ENCODE peak calls at places on chromosomes 16 and 17, in six cellular contexts. X is H1, C is GM12878, K is A549, U is SK-N-SH, A is HCT116. V is an unnamed sample.

GRCh38 chr17:41718287-41718645 is 6.1 kb downstream of the GAST start:
- DNase-seq in X (no peak), C (no peak), K (no peak), U (no peak), A (no peak), V (no peak)

GRCh38 chr16:30724641-30725464 is 23.4 kb upstream of the PHKG2 start:
- DNase-seq in X (no peak), C (no peak), K (no peak), U (no peak), A (no peak), V (no peak)

GRCh38 chr17:8997994-8998628 is 23.2 kb upstream of the NTN1 start:
- DNase-seq in X (peak), C (peak), K (peak), U (peak), A (peak), V (peak)

GRCh38 chr16:77898671-77899211 is 110.4 kb downstream of the VAT1L start:
- DNase-seq in X (no peak), C (no peak), K (no peak), U (no peak), A (no peak), V (no peak)

GRCh38 chr17:67156269-67157199 is 88.5 kb downstream of the HELZ start:
- DNase-seq in X (no peak), C (no peak), K (no peak), U (no peak), A (no peak), V (no peak)

GRCh38 chr17:45904886-45905285 is 10.5 kb downstream of the MAPT start:
- DNase-seq in X (no peak), C (no peak), K (no peak), U (no peak), A (no peak), V (no peak)

GRCh38 chr16:50977064-50977621 is 173.9 kb downstream of the SALL1 start:
- DNase-seq in X (no peak), C (no peak), K (no peak), U (no peak), A (no peak), V (no peak)

GRCh38 chr16:88406096-88407041 is 23.6 kb downstream of the ZNF469 start:
- DNase-seq in X (no peak), C (no peak), K (no peak), U (peak), A (no peak), V (no peak)

GRCh38 chr16:1102921-1103648 is 7.0 kb upstream of the C1QTNF8 start:
- DNase-seq in X (peak), C (no peak), K (peak), U (peak), A (no peak), V (peak)

GRCh38 chr17:52158450-52159042 is at the start of gene CA10:
- DNase-seq in X (peak), C (no peak), K (no peak), U (peak), A (no peak), V (no peak)

GRCh38 chr17:75571197-75571884 is 16.3 kb upstream of the MYO15B start:
- DNase-seq in X (no peak), C (peak), K (no peak), U (no peak), A (no peak), V (peak)

GRCh38 chr16:84765606-84766580 is 53.9 kb upstream of the CRISPLD2 start:
- DNase-seq in X (no peak), C (no peak), K (no peak), U (no peak), A (no peak), V (no peak)

GRCh38 chr16:28491080-28491969 is 549 bp downstream of the CLN3 start:
- DNase-seq in X (peak), C (no peak), K (peak), U (peak), A (no peak), V (peak)

GRCh38 chr17:57493171-57493570 is 236.8 kb downstream of the MSI2 start:
- DNase-seq in X (no peak), C (no peak), K (no peak), U (no peak), A (no peak), V (no peak)

GRCh38 chr16:11586856-11587642 is at the start of gene LITAF:
- DNase-seq in X (peak), C (no peak), K (peak), U (peak), A (no peak), V (no peak)

GRCh38 chr17:17766351-17767095 is 70.3 kb downstream of the SREBF1 start:
- DNase-seq in X (no peak), C (no peak), K (no peak), U (no peak), A (no peak), V (no peak)

GRCh38 chr16:56964243-56965148 is 2.7 kb downstream of the CETP start:
- DNase-seq in X (peak), C (no peak), K (peak), U (peak), A (peak), V (peak)

GRCh38 chr16:20883554-20884239 is 16.5 kb downstream of the DCUN1D3 start:
- DNase-seq in X (no peak), C (no peak), K (no peak), U (no peak), A (no peak), V (no peak)

GRCh38 chr16:20875358-20875656 is 24.9 kb downstream of the DCUN1D3 start:
- DNase-seq in X (no peak), C (no peak), K (no peak), U (no peak), A (no peak), V (no peak)

GRCh38 chr16:20878682-20879147 is 21.4 kb downstream of the DCUN1D3 start:
- DNase-seq in X (no peak), C (no peak), K (no peak), U (no peak), A (no peak), V (no peak)

GRCh38 chr16:20880867-20881866 is 19.0 kb downstream of the DCUN1D3 start:
- DNase-seq in X (no peak), C (no peak), K (no peak), U (no peak), A (no peak), V (no peak)

DNA sequence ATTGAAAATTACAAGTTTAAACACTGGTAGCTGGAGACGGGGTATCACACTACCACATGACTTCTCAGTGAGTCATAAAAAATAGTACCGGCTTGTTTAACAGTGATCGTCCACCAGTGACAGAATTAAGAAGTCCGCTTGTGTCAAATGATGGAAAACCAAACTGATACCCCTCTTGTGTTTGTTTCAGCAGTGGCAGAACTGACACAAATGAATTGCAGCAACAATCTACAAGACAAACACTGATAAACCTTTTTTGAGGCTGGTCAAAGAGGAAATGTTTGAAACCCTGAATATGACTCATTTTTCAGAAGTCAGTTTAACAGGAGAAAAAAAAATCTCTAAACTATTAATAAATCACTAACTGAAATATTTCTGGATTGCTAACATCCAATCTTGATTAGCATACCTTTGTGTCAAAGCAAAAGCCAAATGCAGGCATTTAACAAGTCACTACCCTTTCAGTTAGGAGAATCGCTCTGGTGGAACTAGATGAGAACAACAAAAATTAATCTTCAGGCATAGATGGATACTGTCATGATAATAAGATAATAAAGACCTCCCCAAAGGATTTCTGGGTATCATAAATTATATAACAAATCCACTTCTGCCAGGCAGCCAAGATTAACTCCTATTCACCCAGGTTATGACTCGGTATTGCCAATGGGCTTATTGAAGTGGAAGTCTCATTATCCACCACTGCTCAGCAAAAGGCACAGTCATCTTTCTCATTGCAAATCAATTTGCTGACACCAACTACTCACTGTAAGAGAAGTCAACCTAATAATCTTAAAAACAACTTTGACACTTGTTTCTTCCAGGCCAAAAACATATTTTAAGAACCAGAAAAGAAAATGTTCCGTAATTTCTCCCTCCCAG is 20.7 kb downstream of the DCUN1D3 start:
- DNase-seq in X (no peak), C (peak), K (peak), U (no peak), A (no peak), V (peak)
- H3K4me3 ChIP-seq in X (no peak), C (peak), K (no peak), U (peak), A (peak), V (no peak)

DNA sequence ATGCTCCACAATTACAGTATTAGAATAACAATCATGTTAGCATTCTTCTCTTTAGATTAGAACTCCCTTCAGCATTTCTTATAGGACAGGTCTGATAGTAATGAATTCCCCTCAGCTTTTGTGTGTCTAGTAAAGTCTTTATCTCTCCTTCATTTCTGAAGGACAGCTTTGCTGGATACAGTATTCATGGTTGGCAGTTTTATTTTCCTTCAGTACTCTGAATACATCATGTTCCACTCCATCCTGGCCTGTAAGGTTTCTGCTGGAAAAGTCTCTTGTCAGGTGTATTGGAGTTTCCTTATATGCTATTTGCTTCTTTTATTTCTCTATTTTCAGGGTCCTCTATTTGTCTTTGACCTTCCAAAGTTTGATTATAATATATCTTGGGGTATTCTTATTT is 4.0 kb upstream of the ABCA10 start:
- DNase-seq in X (no peak), C (no peak), K (no peak), U (no peak), A (no peak), V (no peak)
- TF ChIP-seq MAX in X (no peak), C (no peak), K (no peak), U (no peak), A (no peak), V (no peak)

GRCh38 chr17:49001671-49002070 is 4.5 kb downstream of the IGF2BP1 start:
- DNase-seq in X (no peak), C (no peak), K (no peak), U (no peak), A (no peak), V (peak)
- H3K4me2 ChIP-seq in X (peak), C (no peak), K (peak), U (no peak), A (no peak), V (peak)

GRCh38 chr17:73380439-73381106 is 68.8 kb upstream of the CDC42EP4 start:
- DNase-seq in X (no peak), C (no peak), K (no peak), U (no peak), A (no peak), V (no peak)
- H3K4me3 ChIP-seq in X (no peak), C (no peak), K (no peak), U (no peak), A (no peak), V (no peak)